ENCODE peak calls at places on chromosomes 3 and 15, in four cellular contexts. H is WTC11, L is K562, R is GM12878. W is an unnamed sample.

GRCh38 chr3:95348879-95349278 is 1286.0 kb downstream of the NSUN3 start:
- DNase-seq in H (no peak), L (no peak), R (no peak), W (no peak)

GRCh38 chr15:40081691-40082194 is 26.9 kb downstream of the BMF start:
- DNase-seq in H (peak; percentile 64), L (peak; percentile 70), R (no peak), W (peak; percentile 96)

GRCh38 chr3:102207173-102207572 is 227.6 kb upstream of the ZPLD1 start:
- DNase-seq in H (no peak), L (no peak), R (no peak), W (no peak)

GRCh38 chr3:141335531-141336042 is 32.7 kb upstream of the ZBTB38 start:
- DNase-seq in H (no peak), L (no peak), R (no peak), W (no peak)

GRCh38 chr15:100593431-100593830 is 8.6 kb downstream of the LINS1 start:
- DNase-seq in H (no peak), L (no peak), R (no peak), W (no peak)

GRCh38 chr3:9015250-9015649 is 52.0 kb upstream of the RAD18 start:
- DNase-seq in H (no peak), L (no peak), R (no peak), W (no peak)

GRCh38 chr15:90883971-90884718 is at the start of gene FES:
- DNase-seq in H (peak; percentile 67), L (no peak), R (no peak), W (no peak)

GRCh38 chr15:37819191-37819590 is 115.2 kb upstream of the TMCO5A start:
- DNase-seq in H (no peak), L (no peak), R (no peak), W (no peak)

GRCh38 chr15:85415779-85416178 is 35.4 kb downstream of the AKAP13 start:
- DNase-seq in H (no peak), L (no peak), R (no peak), W (no peak)

GRCh38 chr3:105606052-105606451 is 239.3 kb downstream of the ALCAM start:
- DNase-seq in H (no peak), L (no peak), R (no peak), W (no peak)

GRCh38 chr15:62617741-62618140 is 424.8 kb upstream of the TPM1 start:
- DNase-seq in H (no peak), L (no peak), R (no peak), W (no peak)

GRCh38 chr15:36579792-36580431 is 486 bp downstream of the CDIN1 start:
- DNase-seq in H (no peak), L (peak; percentile 61), R (no peak), W (peak; percentile 3)

GRCh38 chr3:184320099-184320445 is 5.7 kb downstream of the EIF4G1 start:
- DNase-seq in H (no peak), L (peak; percentile 39), R (no peak), W (peak; percentile 34)

GRCh38 chr15:32124726-32125125 is 94.4 kb downstream of the CHRNA7 start:
- DNase-seq in H (no peak), L (no peak), R (no peak), W (no peak)

GRCh38 chr3:110624571-110624970 is 447.0 kb upstream of the NECTIN3 start:
- DNase-seq in H (no peak), L (no peak), R (no peak), W (no peak)

GRCh38 chr15:57505949-57506391 is 85.7 kb upstream of the MYZAP start:
- DNase-seq in H (no peak), L (no peak), R (no peak), W (no peak)

GRCh38 chr3:53843195-53844177 is 2.7 kb downstream of the CHDH start:
- DNase-seq in H (no peak), L (no peak), R (peak; percentile 53), W (no peak)

GRCh38 chr3:170751083-170751893 is 118.7 kb downstream of the RPL22L1 start:
- DNase-seq in H (no peak), L (no peak), R (no peak), W (no peak)

GRCh38 chr3:17340261-17340660 is 402.2 kb downstream of the TBC1D5 start:
- DNase-seq in H (no peak), L (no peak), R (no peak), W (no peak)

GRCh38 chr3:54873059-54873695 is 54.7 kb downstream of the LRTM1 start:
- DNase-seq in H (no peak), L (no peak), R (no peak), W (no peak)

GRCh38 chr15:61996056-61996635 is 64.1 kb downstream of the VPS13C start:
- DNase-seq in H (no peak), L (no peak), R (no peak), W (no peak)

GRCh38 chr3:188695251-188695650 is 476.5 kb upstream of the TPRG1 start:
- DNase-seq in H (no peak), L (no peak), R (no peak), W (no peak)

GRCh38 chr15:78418681-78419080 is 19.3 kb upstream of the IREB2 start:
- DNase-seq in H (no peak), L (no peak), R (no peak), W (peak; percentile 54)

GRCh38 chr3:5581743-5582142 is 394.2 kb downstream of the EDEM1 start:
- DNase-seq in H (no peak), L (no peak), R (no peak), W (no peak)

GRCh38 chr3:11384074-11384473 is 111.9 kb downstream of the ATG7 start:
- DNase-seq in H (no peak), L (no peak), R (no peak), W (no peak)

GRCh38 chr3:159233734-159234133 is 431.9 kb downstream of the MFSD1 start:
- DNase-seq in H (no peak), L (no peak), R (no peak), W (no peak)

GRCh38 chr3:59605318-59605717 is 555.5 kb upstream of the CFAP20DC start:
- DNase-seq in H (no peak), L (no peak), R (no peak), W (no peak)

GRCh38 chr15:77819841-77820728 is 187.4 kb upstream of the LINGO1 start:
- DNase-seq in H (peak; percentile 71), L (peak; percentile 71), R (no peak), W (peak; percentile 14)

GRCh38 chr3:45381168-45381852 is 7.1 kb upstream of the LARS2 start:
- DNase-seq in H (no peak), L (peak; percentile 44), R (no peak), W (no peak)

GRCh38 chr15:94582368-94582767 is 351.0 kb downstream of the MCTP2 start:
- DNase-seq in H (peak; percentile 54), L (peak; percentile 46), R (peak; percentile 9), W (peak; percentile 7)

GRCh38 chr3:171895890-171896289 is 52.7 kb downstream of the TMEM212 start:
- DNase-seq in H (no peak), L (peak; percentile 17), R (no peak), W (no peak)
- TF ChIP-seq ETV6 in H (no peak), L (no peak), R (no peak), W (no peak)

GRCh38 chr15:89075846-89076245 is 12.4 kb upstream of the ABHD2 start:
- DNase-seq in H (no peak), L (peak; percentile 60), R (no peak), W (no peak)
- TF ChIP-seq ETV6 in H (no peak), L (no peak), R (no peak), W (no peak)

GRCh38 chr3:103873897-103874545 is 1439.2 kb downstream of the ZPLD1 start:
- DNase-seq in H (no peak), L (no peak), R (no peak), W (no peak)
- TF ChIP-seq ETV6 in H (no peak), L (no peak), R (no peak), W (no peak)

GRCh38 chr3:41932511-41932910 is 29.4 kb downstream of the ULK4 start:
- DNase-seq in H (no peak), L (no peak), R (no peak), W (no peak)

GRCh38 chr3:41936384-41936783 is 25.5 kb downstream of the ULK4 start:
- DNase-seq in H (no peak), L (no peak), R (no peak), W (no peak)

DNA sequence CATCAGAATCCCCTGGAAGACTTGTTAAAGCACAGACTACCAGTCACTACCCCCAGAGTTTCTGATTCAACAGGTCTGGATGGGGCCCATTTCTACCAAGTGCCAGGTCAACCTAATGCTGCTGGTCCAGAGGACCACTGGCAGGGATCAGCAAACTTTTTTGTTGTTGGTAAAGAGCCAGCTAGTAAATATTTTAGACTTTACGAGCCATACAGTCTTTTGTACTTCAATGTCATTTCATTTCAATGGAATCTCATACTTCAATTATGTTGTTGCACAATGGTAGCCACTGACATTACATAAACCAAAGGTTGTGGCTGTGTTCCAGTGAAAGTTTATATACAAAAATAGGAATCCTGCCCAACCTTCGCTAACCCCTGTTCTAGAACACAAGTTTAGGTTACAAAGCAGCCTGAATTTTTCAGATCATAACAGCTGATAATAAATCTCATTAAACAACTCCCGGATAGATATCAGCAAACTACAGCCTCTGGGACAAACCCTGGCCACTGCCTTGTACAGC is 28.7 kb downstream of the ULK4 start:
- DNase-seq in H (no peak), L (no peak), R (no peak), W (no peak)
- TF ChIP-seq ETV6 in H (no peak), L (no peak), R (no peak), W (no peak)

GRCh38 chr15:60444289-60444912 is 34.5 kb downstream of the ICE2 start:
- DNase-seq in H (no peak), L (no peak), R (no peak), W (peak; percentile 28)
- TF ChIP-seq ETV6 in H (no peak), L (no peak), R (no peak), W (no peak)

GRCh38 chr3:6860911-6861330 is at the start of gene GRM7:
- DNase-seq in H (peak; percentile 47), L (no peak), R (no peak), W (no peak)
- TF ChIP-seq ETV6 in H (no peak), L (no peak), R (no peak), W (no peak)

GRCh38 chr3:132064114-132064513 is 29.3 kb upstream of the CPNE4 start:
- DNase-seq in H (peak; percentile 48), L (no peak), R (no peak), W (no peak)
- TF ChIP-seq ETV6 in H (no peak), L (no peak), R (no peak), W (no peak)

GRCh38 chr3:38353151-38353550 is 6.6 kb downstream of the XYLB start:
- DNase-seq in H (no peak), L (no peak), R (no peak), W (no peak)
- TF ChIP-seq ETV6 in H (no peak), L (no peak), R (no peak), W (no peak)

W was measured in HepG2.